ENCODE peak calls at places on chromosomes 6 and 20, in five cellular contexts. E, X, Y, S and N are unnamed samples.

GRCh38 chr6:72703093-72703492 is 81.2 kb downstream of the KCNQ5 start:
- DNase-seq in Y (no peak), X (no peak), E (no peak), S (no peak), N (no peak)

GRCh38 chr6:127963495-127963894 is 62.6 kb upstream of the THEMIS start:
- DNase-seq in S (no peak), E (no peak), Y (no peak), X (no peak), N (no peak)

GRCh38 chr6:79158856-79159516 is 75.5 kb downstream of the HMGN3 start:
- DNase-seq in S (peak), X (no peak), Y (no peak), E (no peak), N (no peak)

GRCh38 chr20:53923745-53924369 is 146.5 kb downstream of the BCAS1 start:
- DNase-seq in E (no peak), S (no peak), Y (no peak), X (no peak), N (no peak)

GRCh38 chr6:155402656-155403304 is 52.9 kb downstream of the NOX3 start:
- DNase-seq in X (no peak), Y (no peak), E (no peak), S (no peak), N (no peak)

GRCh38 chr6:43578748-43579147 is 2.8 kb downstream of the POLH start:
- DNase-seq in E (no peak), S (no peak), Y (no peak), X (no peak), N (no peak)

GRCh38 chr6:167232355-167232754 is 58.8 kb upstream of the UNC93A start:
- DNase-seq in X (no peak), S (no peak), Y (no peak), E (no peak), N (no peak)

GRCh38 chr20:20027284-20027683 is 10.1 kb downstream of the NAA20 start:
- DNase-seq in S (no peak), X (no peak), E (no peak), Y (no peak), N (no peak)

GRCh38 chr6:112618796-112619195 is 271.7 kb downstream of the RFPL4B start:
- DNase-seq in X (no peak), Y (no peak), S (no peak), E (no peak), N (no peak)

GRCh38 chr20:32098786-32099185 is 10.7 kb upstream of the TM9SF4 start:
- DNase-seq in S (no peak), X (no peak), Y (no peak), E (no peak), N (no peak)

GRCh38 chr6:40176117-40176516 is 241.9 kb upstream of the MOCS1 start:
- DNase-seq in Y (no peak), S (no peak), X (no peak), E (no peak), N (no peak)

GRCh38 chr6:31075528-31075927 is 36.8 kb downstream of the C6orf15 start:
- DNase-seq in E (no peak), Y (peak), S (no peak), X (no peak), N (no peak)

GRCh38 chr20:21704408-21705385 is 767 bp upstream of the PAX1 start:
- DNase-seq in Y (no peak), E (no peak), S (no peak), X (no peak), N (no peak)

GRCh38 chr6:12356983-12357972 is 67.1 kb downstream of the EDN1 start:
- DNase-seq in X (no peak), Y (no peak), S (no peak), E (no peak), N (no peak)

GRCh38 chr6:87945966-87946365 is 101.7 kb upstream of the SPACA1 start:
- DNase-seq in S (no peak), E (no peak), Y (peak), X (no peak), N (no peak)

GRCh38 chr20:62534526-62535221 is 58.9 kb upstream of the GATA5 start:
- DNase-seq in Y (no peak), E (no peak), S (no peak), X (no peak), N (no peak)

GRCh38 chr6:71406871-71407860 is 118.6 kb downstream of the OGFRL1 start:
- DNase-seq in X (no peak), E (no peak), S (peak), Y (no peak), N (no peak)

GRCh38 chr6:113856011-113856551 is 1.1 kb upstream of the MARCKS start:
- DNase-seq in X (no peak), S (peak), E (peak), Y (peak), N (no peak)

GRCh38 chr20:51752343-51752951 is 15.7 kb downstream of the ATP9A start:
- DNase-seq in E (no peak), S (peak), Y (peak), X (no peak), N (no peak)